ENCODE peak calls at places on chromosomes 13 and 19, in four cellular contexts. T, Y, L and G are unnamed samples. For H3K4me1, the result is how much of the 10 kb centered on the place peaks cover.

GRCh38 chr19:11420429-11420893 is 1.3 kb upstream of the RGL3 start:
- DNase-seq in L (no peak), T (no peak), Y (no peak), G (no peak)

GRCh38 chr13:111626371-111627305 is 306.2 kb downstream of the TEX29 start:
- DNase-seq in Y (no peak), T (no peak), L (no peak), G (no peak)

GRCh38 chr19:29118384-29118783 is 94.6 kb downstream of the UQCRFS1 start:
- DNase-seq in T (no peak), Y (no peak), L (no peak), G (no peak)

GRCh38 chr13:39189778-39190177 is 151.5 kb downstream of the NHLRC3 start:
- DNase-seq in Y (no peak), L (no peak), T (no peak), G (no peak)

GRCh38 chr13:111479412-111479811 is 159.0 kb downstream of the TEX29 start:
- DNase-seq in L (no peak), T (no peak), Y (no peak), G (no peak)

GRCh38 chr19:43372462-43372861 is 19.0 kb downstream of the CD177 start:
- DNase-seq in T (no peak), Y (no peak), L (no peak), G (no peak)

GRCh38 chr13:108257238-108257637 is 12.3 kb upstream of the TNFSF13B start:
- DNase-seq in Y (no peak), L (no peak), T (no peak), G (no peak)

GRCh38 chr19:4647676-4648644 is 8.6 kb downstream of the TNFAIP8L1 start:
- DNase-seq in T (no peak), Y (no peak), L (no peak), G (no peak)

GRCh38 chr13:23183292-23183691 is 2.5 kb downstream of the SGCG start:
- DNase-seq in L (no peak), T (no peak), Y (no peak), G (no peak)

GRCh38 chr19:47520343-47520806 is 5.5 kb upstream of the NAPA start:
- DNase-seq in Y (no peak), T (no peak), L (peak), G (no peak)

GRCh38 chr19:53019684-53020083 is 6.0 kb downstream of the ERVV-1 start:
- DNase-seq in T (no peak), Y (no peak), L (no peak), G (peak)

DNA sequence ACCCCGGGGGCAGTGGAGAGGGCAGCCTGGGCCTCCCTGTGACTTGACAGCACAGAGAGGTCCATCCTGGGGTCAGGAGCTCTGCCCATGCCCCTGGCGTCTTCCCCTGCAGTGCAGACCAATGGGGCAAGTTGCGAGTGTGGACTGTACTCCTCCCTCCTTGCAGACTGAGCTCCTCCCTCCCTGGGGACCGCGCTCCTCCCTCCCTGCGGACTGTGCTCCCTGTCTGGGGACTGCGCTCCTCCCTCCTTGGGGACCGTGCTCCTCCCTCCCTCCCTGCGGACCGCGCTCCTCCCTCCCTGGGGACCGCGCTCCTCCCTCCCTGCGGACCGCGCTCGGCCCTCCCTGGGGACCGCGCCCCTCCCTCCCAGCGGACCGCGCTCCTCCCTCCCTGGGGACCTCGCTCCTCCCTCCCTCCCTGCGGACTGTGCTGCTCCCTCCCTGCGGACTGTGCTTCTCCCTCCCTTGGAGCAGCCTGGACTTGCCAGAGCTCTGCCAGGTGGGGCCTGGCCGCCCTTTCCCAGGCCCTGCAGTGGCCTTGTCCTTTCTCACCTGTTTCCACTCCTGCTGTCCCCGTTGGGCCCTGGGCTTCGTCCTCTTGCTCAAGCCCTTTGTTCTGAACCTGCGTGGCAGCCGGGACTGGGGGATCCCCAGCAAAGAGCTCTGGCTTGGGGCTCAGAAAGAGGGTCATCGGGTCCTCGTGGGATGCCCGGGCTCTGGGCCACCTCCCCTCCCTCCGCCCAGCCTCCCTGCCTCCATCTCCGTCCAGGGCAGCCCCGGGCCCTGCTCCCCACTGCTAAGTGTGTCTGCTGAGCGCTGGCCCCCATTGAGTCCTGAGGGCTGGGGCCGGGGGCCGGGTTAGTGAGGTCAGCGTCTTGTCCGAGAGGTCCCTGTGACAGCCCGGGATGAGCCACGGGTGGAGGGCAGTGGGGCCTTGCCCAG is 6.8 kb downstream of the GAMT start:
- DNase-seq in Y (no peak), T (no peak), L (no peak), G (no peak)
- H3K27ac ChIP-seq in Y (no peak), T (no peak), L (no peak), G (no peak)

GRCh38 chr13:92355213-92355612 is 871.4 kb upstream of the GPC6 start:
- DNase-seq in L (peak), T (peak), Y (no peak), G (no peak)
- TF ChIP-seq RAD21 in L (no peak), T (peak), Y (no peak), G (no peak)

DNA sequence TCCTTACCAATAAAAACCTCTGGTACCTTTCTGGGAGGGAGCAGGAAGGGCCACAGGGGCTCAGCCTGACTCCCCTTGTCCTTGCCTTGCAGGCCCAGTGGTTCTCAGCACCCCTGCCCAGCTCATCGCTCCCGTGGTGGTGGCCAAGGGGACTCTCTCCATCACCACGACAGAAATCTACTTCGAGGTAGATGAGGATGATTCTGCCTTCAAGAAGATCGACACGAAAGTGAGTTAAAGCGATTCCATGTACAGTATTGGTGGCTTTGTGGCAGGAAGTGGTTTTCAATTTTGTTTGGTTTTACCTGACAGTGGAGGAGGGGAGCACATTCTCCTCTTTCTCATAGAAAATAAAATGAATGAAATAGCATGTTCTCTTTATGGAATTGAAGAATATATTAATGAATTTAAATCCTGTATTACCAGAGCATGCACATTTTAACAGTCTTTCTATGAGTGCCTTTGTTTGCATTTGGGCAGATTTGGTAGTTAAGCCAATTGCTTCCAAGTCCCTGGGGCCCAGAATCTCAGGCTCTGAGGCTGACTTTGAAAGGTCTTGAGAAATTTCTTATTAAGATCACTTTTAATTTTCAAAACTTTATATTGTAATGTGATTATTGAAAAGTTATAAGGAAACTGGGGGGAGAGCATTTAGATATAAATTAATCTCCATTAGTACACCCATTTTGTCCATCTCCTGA is 4.0 kb downstream of the MAB21L1 start:
- DNase-seq in L (no peak), T (peak), Y (no peak), G (no peak)
- H3K4me1 ChIP-seq in L (under half), T (under half), Y (under half), G (under half)

GRCh38 chr19:18663940-18664530 is 19.4 kb upstream of the CRTC1 start:
- DNase-seq in T (no peak), L (no peak), Y (no peak), G (no peak)
- H3K27ac ChIP-seq in T (no peak), L (no peak), Y (no peak), G (no peak)

DNA sequence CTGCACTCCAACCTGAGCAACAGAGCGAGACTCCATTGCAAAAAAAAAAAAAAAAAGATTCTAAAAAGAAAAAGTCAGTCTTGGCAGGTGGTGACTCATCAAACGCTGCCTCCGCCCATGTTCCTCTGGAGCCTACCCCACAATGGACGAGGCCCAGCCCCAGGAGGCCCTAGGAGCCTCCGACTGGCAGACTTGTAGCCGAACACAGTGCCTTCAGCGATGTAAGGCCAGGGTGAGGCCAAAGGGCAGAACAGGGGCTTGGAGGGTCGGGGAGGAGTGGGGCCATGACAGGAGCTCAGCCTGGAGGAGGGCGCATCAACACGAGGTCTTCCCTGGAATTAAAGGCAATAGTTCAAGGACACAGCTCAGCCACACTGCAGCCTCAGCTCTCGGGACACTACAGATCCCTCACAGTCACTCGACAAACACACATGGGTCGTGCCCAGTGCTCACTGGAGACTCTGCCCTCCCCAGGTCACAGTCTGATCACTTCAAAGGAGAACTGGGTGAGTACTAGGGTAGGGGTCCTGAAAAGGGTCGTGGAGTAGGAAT is 5.1 kb downstream of the USE1 start:
- DNase-seq in T (no peak), L (no peak), Y (no peak), G (no peak)
- TF ChIP-seq RAD21 in T (no peak), L (no peak), Y (no peak), G (no peak)

DNA sequence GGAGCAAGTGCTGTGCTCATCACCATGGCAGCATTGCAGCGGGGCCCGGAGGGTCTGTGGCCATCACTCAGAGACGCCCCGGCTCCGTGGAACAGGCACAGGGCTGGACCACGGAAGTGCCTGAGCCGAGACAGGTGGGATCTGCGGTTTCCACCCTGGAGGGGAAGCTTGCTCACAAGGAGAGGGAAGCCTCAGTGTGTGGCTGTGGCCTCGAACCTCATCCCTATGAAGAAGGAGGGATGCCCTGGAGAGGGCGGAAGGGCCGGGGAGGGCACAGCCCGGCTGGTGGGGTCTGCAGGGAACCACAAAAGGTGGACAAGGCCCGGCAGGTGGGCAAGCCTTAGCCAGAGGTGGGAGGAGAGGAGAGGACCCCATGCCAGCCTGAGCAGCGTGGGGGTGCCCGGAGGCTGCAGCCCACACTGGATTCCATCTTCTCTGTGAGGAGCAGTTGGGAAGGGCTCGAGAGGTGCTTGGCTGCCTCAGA is 30.4 kb upstream of the TMEM255B start:
- DNase-seq in L (no peak), T (no peak), Y (no peak), G (no peak)
- H3K4me1 ChIP-seq in L (under half), T (under half), Y (under half), G (under half)